ENCODE peak calls at places on chromosome 2, in four cellular contexts. V is right lobe of liver, J is breast epithelium, S is heart left ventricle. O is an unnamed sample.

GRCh38 chr2:131056204-131056975 is 36.9 kb downstream of the FAM168B start:
- DNase-seq in V (no peak), J (no peak), S (no peak), O (no peak)

GRCh38 chr2:200698217-200698616 is 112.4 kb downstream of the AOX1 start:
- DNase-seq in V (no peak), J (no peak), S (no peak), O (no peak)

GRCh38 chr2:167935803-167936110 is 311.6 kb downstream of the STK39 start:
- DNase-seq in V (no peak), J (no peak), S (no peak), O (no peak)

GRCh38 chr2:31263636-31264190 is 29.8 kb downstream of the EHD3 start:
- DNase-seq in V (no peak), J (peak; percentile 25), S (no peak), O (no peak)

GRCh38 chr2:201049455-201049854 is 22.0 kb downstream of the HYCC2 start:
- DNase-seq in V (no peak), J (no peak), S (no peak), O (no peak)

GRCh38 chr2:102226612-102227351 is 40.0 kb downstream of the IL1RL2 start:
- DNase-seq in V (no peak), J (no peak), S (no peak), O (no peak)

GRCh38 chr2:150596071-150596470 is 108.6 kb upstream of the RND3 start:
- DNase-seq in V (no peak), J (no peak), S (no peak), O (no peak)

GRCh38 chr2:215410932-215411285 is 25.0 kb downstream of the FN1 start:
- DNase-seq in V (no peak), J (no peak), S (no peak), O (peak; percentile 55)

GRCh38 chr2:240814946-240815760 is 4.9 kb downstream of the KIF1A start:
- DNase-seq in V (no peak), J (no peak), S (no peak), O (no peak)

GRCh38 chr2:207849443-207849842 is 79.7 kb upstream of the FZD5 start:
- DNase-seq in V (no peak), J (no peak), S (no peak), O (no peak)

DNA sequence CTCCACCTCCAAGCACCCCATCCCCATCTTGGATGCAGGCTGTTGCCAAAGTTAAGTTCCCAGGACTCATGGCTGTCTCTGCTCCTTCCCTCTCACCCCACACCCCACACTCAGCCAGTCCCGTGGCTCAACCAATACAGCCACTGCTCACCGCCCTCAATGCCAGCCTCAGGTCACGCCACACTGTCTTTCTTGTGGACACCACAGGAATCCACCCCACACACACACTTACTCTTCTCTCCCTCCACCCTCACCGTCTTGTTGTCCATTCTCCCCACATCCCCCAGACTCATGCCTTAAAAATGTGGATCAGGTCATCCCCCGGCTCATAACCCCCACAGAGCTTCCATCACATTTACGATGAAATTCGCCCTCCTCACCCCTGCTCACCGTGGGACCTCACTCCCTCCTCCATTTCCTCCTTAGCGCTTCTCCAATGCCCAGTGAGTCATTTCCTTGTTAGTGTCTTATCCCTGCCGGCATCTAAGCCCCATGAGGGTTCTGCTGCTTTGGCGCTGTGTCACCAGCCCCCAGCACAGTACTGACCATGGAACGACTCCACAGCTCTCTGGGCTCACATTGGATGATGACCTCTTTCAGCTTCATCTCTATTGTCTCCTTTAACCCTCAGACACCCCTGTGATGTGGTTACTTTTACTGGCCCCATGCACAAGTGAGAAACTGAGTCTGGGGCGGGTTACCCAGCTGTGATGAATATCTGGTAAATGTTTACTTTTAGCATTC is 13.8 kb downstream of the MLPH start:
- DNase-seq in V (no peak), J (no peak), S (no peak), O (peak; percentile 87)
- H3K4me3 ChIP-seq in V (no peak overlapping the region), J (no peak overlapping the region), S (no peak overlapping the region), O (no peak overlapping the region)

GRCh38 chr2:21026479-21027282 is 17.2 kb downstream of the APOB start:
- DNase-seq in V (no peak), J (no peak), S (no peak), O (no peak)

GRCh38 chr2:21024722-21025389 is 19.0 kb downstream of the APOB start:
- DNase-seq in V (no peak), J (no peak), S (no peak), O (no peak)

GRCh38 chr2:21024198-21024597 is 19.7 kb downstream of the APOB start:
- DNase-seq in V (no peak), J (no peak), S (no peak), O (no peak)

GRCh38 chr2:21023419-21024181 is 20.3 kb downstream of the APOB start:
- DNase-seq in V (no peak), J (no peak), S (no peak), O (no peak)

GRCh38 chr2:21025690-21026478 is 18.0 kb downstream of the APOB start:
- DNase-seq in V (no peak), J (no peak), S (no peak), O (no peak)
- TF ChIP-seq POLR2A in V (peak; percentile 7), J (no peak), S (no peak), O (no peak)

GRCh38 chr2:14631676-14632075 is 841 bp upstream of the LRATD1 start:
- DNase-seq in V (no peak), J (no peak), S (no peak), O (no peak)
- H3K4me3 ChIP-seq in V (peak overlapping the region; percentile 46), J (no peak overlapping the region), S (no peak overlapping the region), O (no peak overlapping the region)

GRCh38 chr2:27322301-27322765 is 564 bp downstream of the MPV17 start:
- DNase-seq in V (peak; percentile 57), J (no peak), S (no peak), O (peak; percentile 62)
- TF ChIP-seq POLR2A in V (no peak), J (no peak), S (no peak), O (no peak)

O was measured in NB4.